ENCODE peak calls at places on chromosomes 13 and 19, in ten cellular contexts. D is hepatocyte; R is activated naive CD4-positive, alpha-beta T cell; S is hypothalamus; G is NCI-H1930; X is HS-5; H is activated T-helper 1 cell treated with anti-CD3 and anti-CD28 coated beads, Interleukin-2, amount 50 U/mL, for 16 hours; T is fibroblast of pulmonary artery; W is psoas muscle; F is endodermal cell. V is an unnamed sample.

GRCh38 chr13:101942038-101942437 is 459.8 kb downstream of the FGF14 start:
- DNase-seq in W (no peak), F (peak), H (no peak), R (no peak), T (peak), S (peak), X (peak), D (peak), G (peak), V (peak)

GRCh38 chr13:50208826-50209335 is 193.6 kb downstream of the KCNRG start:
- DNase-seq in W (peak), G (no peak), H (no peak), T (peak), X (no peak), D (peak), R (no peak), S (no peak), F (peak), V (peak)

GRCh38 chr19:9309974-9310446 is 372 bp upstream of the ZNF699 start:
- DNase-seq in W (peak), T (peak), D (peak), S (no peak), R (no peak), H (no peak), G (peak), X (no peak), F (peak), V (peak)

GRCh38 chr13:112954488-112955270 is 14.3 kb upstream of the MCF2L start:
- DNase-seq in G (no peak), H (no peak), F (peak), S (no peak), X (no peak), T (no peak), R (no peak), W (no peak), D (no peak), V (no peak)

GRCh38 chr13:74641586-74641985 is 507.4 kb upstream of the KLF12 start:
- DNase-seq in W (no peak), F (no peak), R (no peak), T (peak), D (no peak), G (no peak), S (no peak), X (no peak), H (no peak), V (peak)

GRCh38 chr19:20078696-20079095 is 896 bp downstream of the ZNF90 start:
- DNase-seq in W (peak), X (peak), D (peak), G (no peak), R (no peak), S (no peak), F (peak), H (no peak), T (peak), V (peak)

GRCh38 chr19:46404039-46404883 is 9.1 kb downstream of the CCDC8 start:
- DNase-seq in T (peak), X (no peak), F (peak), R (peak), H (no peak), S (peak), D (peak), W (peak), G (peak), V (no peak)

GRCh38 chr19:3403489-3404323 is 37.3 kb downstream of the NFIC start:
- DNase-seq in R (no peak), H (no peak), G (no peak), S (peak), F (peak), X (no peak), W (peak), D (peak), T (peak), V (peak)

GRCh38 chr19:16040642-16041041 is 35.7 kb upstream of the TPM4 start:
- DNase-seq in F (no peak), G (no peak), S (no peak), X (no peak), R (no peak), D (no peak), T (peak), H (no peak), W (no peak), V (peak)

GRCh38 chr13:22061806-22062391 is 391.0 kb downstream of the FGF9 start:
- DNase-seq in S (no peak), X (no peak), H (no peak), F (no peak), T (no peak), G (no peak), R (no peak), W (no peak), D (no peak), V (no peak)

GRCh38 chr13:96671073-96671472 is 323.2 kb downstream of the OXGR1 start:
- DNase-seq in T (peak), S (no peak), D (no peak), H (no peak), F (no peak), W (no peak), G (no peak), X (peak), R (no peak), V (no peak)

GRCh38 chr19:912181-913079 is 589 bp downstream of the R3HDM4 start:
- DNase-seq in T (peak), S (no peak), R (peak), X (no peak), F (no peak), H (no peak), D (peak), G (no peak), W (no peak), V (no peak)

V was measured in adipocyte.